ENCODE peak calls at places on chromosomes 2 and 18, in four cellular contexts. Z is stomach, U is breast epithelium, A is HCT116. M is an unnamed sample.

GRCh38 chr2:237677951-237678481 is 50.6 kb downstream of the LRRFIP1 start:
- DNase-seq in A (no peak), U (no peak), Z (no peak), M (no peak)

GRCh38 chr18:25248755-25249154 is 103.2 kb downstream of the ZNF521 start:
- DNase-seq in Z (no peak), U (no peak), A (no peak), M (no peak)

GRCh38 chr2:100820346-100821254 is 661 bp downstream of the NPAS2 start:
- DNase-seq in A (no peak), Z (peak; percentile 48), U (no peak), M (no peak)

GRCh38 chr18:37483984-37484892 is 81.4 kb downstream of the CELF4 start:
- DNase-seq in A (no peak), U (no peak), Z (no peak), M (no peak)

GRCh38 chr2:8454797-8455196 is 227.1 kb upstream of the ID2 start:
- DNase-seq in U (no peak), A (no peak), Z (no peak), M (no peak)

GRCh38 chr2:9800975-9801723 is 42.1 kb upstream of the TAF1B start:
- DNase-seq in U (peak; percentile 87), Z (no peak), A (no peak), M (no peak)

GRCh38 chr18:11981633-11982366 is 493 bp downstream of the IMPA2 start:
- DNase-seq in A (no peak), Z (peak; percentile 55), U (peak; percentile 29), M (no peak)

GRCh38 chr2:43276962-43277383 is 50.6 kb upstream of the ZFP36L2 start:
- DNase-seq in Z (peak; percentile 63), A (no peak), U (peak; percentile 25), M (no peak)

GRCh38 chr18:55779711-55780590 is 192.0 kb upstream of the TCF4 start:
- DNase-seq in A (no peak), U (no peak), Z (no peak), M (no peak)

GRCh38 chr2:109279243-109279860 is 150.3 kb downstream of the SH3RF3 start:
- DNase-seq in Z (no peak), A (no peak), U (no peak), M (no peak)

GRCh38 chr18:78069784-78070664 is 820.4 kb downstream of the GALR1 start:
- DNase-seq in A (no peak), U (peak; percentile 35), Z (no peak), M (no peak)

GRCh38 chr2:237859533-237860272 is at the start of gene RAMP1:
- DNase-seq in Z (no peak), U (no peak), A (no peak), M (no peak)

GRCh38 chr2:19178175-19178574 is 180.2 kb downstream of the OSR1 start:
- DNase-seq in Z (no peak), U (no peak), A (no peak), M (no peak)

GRCh38 chr18:2970762-2971659 is 41.9 kb downstream of the LPIN2 start:
- DNase-seq in U (no peak), A (no peak), Z (no peak), M (no peak)

GRCh38 chr2:70949086-70949485 is 13.4 kb downstream of the ATP6V1B1 start:
- DNase-seq in Z (no peak), A (no peak), U (peak; percentile 12), M (no peak)

GRCh38 chr2:144237845-144238637 is 281.9 kb downstream of the ZEB2 start:
- DNase-seq in Z (no peak), A (no peak), U (no peak), M (no peak)

GRCh38 chr2:114068438-114068837 is 178.5 kb downstream of the ACTR3 start:
- DNase-seq in U (no peak), A (no peak), Z (no peak), M (no peak)

GRCh38 chr2:234977228-234977679 is 25.4 kb downstream of the SH3BP4 start:
- DNase-seq in A (no peak), U (peak; percentile 57), Z (no peak), M (no peak)

GRCh38 chr2:234980476-234981187 is 28.8 kb downstream of the SH3BP4 start:
- DNase-seq in A (no peak), U (no peak), Z (peak; percentile 74), M (no peak)

GRCh38 chr2:234976479-234977227 is 24.8 kb downstream of the SH3BP4 start:
- DNase-seq in A (no peak), Z (no peak), U (no peak), M (no peak)

GRCh38 chr2:234979204-234980167 is 27.7 kb downstream of the SH3BP4 start:
- DNase-seq in A (no peak), U (no peak), Z (no peak), M (no peak)

DNA sequence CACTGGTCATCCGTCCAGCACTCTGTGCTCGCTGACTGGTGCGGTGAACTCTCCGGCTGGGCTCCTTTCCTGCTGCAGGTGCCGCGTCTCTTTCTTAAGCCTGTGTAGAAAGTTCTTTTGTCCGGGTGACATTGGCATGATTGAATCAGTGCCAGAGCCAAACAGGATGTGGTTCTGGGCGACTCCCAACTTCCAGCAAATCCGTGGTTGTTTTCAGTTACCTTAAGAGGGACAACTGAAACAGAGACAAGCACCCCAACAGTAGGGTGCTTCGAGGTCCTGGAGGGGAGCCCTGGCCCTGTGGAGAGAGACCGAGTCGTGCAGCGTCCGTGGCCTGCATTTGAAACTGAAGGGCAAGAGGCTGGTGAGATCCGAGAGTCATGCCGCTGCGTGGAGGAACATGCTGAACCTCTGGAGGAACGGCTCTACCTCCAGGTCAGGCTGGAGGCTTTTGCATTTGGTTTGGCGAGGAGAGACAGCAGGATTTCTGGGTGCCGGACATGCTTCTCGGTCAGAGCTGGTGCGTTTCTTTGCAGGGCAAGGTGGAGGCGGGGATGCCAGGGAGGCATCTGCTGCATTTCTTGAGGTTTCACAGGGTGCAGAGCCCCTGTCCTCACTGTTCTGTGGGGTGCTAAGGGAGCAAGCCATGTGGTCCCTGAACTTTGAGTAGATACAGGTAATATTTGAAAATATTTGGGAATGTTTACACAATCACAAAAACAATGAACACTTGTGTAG is 26.8 kb downstream of the SH3BP4 start:
- DNase-seq in Z (peak; percentile 83), A (no peak), U (peak; percentile 69), M (no peak)
- TF ChIP-seq POLR2A in Z (no peak), A (no peak), U (no peak), M (no peak)

GRCh38 chr18:26875040-26875654 is 9.6 kb upstream of the AQP4 start:
- DNase-seq in Z (no peak), U (no peak), A (no peak), M (no peak)
- TF ChIP-seq CTCF in Z (no peak), U (no peak), A (no peak), M (no peak)

GRCh38 chr18:57784816-57785144 is 18.3 kb downstream of the ATP8B1 start:
- DNase-seq in U (no peak), A (no peak), Z (no peak), M (no peak)

GRCh38 chr18:57781128-57781463 is 22.0 kb downstream of the ATP8B1 start:
- DNase-seq in Z (no peak), U (no peak), A (no peak), M (no peak)

GRCh38 chr18:57787068-57787682 is 15.9 kb downstream of the ATP8B1 start:
- DNase-seq in U (no peak), A (no peak), Z (no peak), M (no peak)

GRCh38 chr18:57786038-57786437 is 17.1 kb downstream of the ATP8B1 start:
- DNase-seq in Z (no peak), A (no peak), U (no peak), M (no peak)

GRCh38 chr18:57784034-57784815 is 18.9 kb downstream of the ATP8B1 start:
- DNase-seq in U (no peak), A (no peak), Z (no peak), M (no peak)
- TF ChIP-seq POLR2A in U (no peak), A (no peak), Z (no peak), M (no peak)

GRCh38 chr2:176817061-176817565 is 395.5 kb upstream of the HNRNPA3 start:
- DNase-seq in U (no peak), A (no peak), Z (no peak), M (no peak)
- TF ChIP-seq CTCF in U (no peak), A (peak; percentile 40), Z (no peak), M (no peak)

GRCh38 chr2:197498937-197499593 is 575 bp downstream of the HSPD1 start:
- DNase-seq in Z (peak; percentile 75), A (no peak), U (peak; percentile 37), M (no peak)

GRCh38 chr2:197496695-197497094 is 2.9 kb downstream of the HSPD1 start:
- DNase-seq in A (no peak), U (no peak), Z (no peak), M (no peak)

GRCh38 chr2:197497301-197497700 is 2.3 kb downstream of the HSPD1 start:
- DNase-seq in A (no peak), Z (no peak), U (no peak), M (no peak)

GRCh38 chr2:197498627-197498936 is 1.1 kb downstream of the HSPD1 start:
- DNase-seq in U (no peak), Z (no peak), A (no peak), M (no peak)

GRCh38 chr2:197495433-197496134 is 4.1 kb downstream of the HSPD1 start:
- DNase-seq in U (no peak), A (no peak), Z (no peak), M (no peak)
- TF ChIP-seq POLR2A in U (no peak), A (no peak), Z (no peak), M (no peak)

GRCh38 chr2:24540011-24540477 is 49.0 kb downstream of the NCOA1 start:
- DNase-seq in U (no peak), Z (no peak), A (no peak), M (no peak)

GRCh38 chr2:24542269-24542872 is 51.3 kb downstream of the NCOA1 start:
- DNase-seq in A (no peak), U (no peak), Z (no peak), M (no peak)

GRCh38 chr2:24544456-24545115 is 53.5 kb downstream of the NCOA1 start:
- DNase-seq in Z (no peak), U (no peak), A (no peak), M (no peak)

GRCh38 chr2:24546668-24547067 is 55.6 kb downstream of the NCOA1 start:
- DNase-seq in Z (no peak), U (no peak), A (no peak), M (no peak)

GRCh38 chr2:24543252-24543651 is 52.2 kb downstream of the NCOA1 start:
- DNase-seq in U (no peak), A (no peak), Z (no peak), M (no peak)
- TF ChIP-seq CTCF in U (no peak), A (peak; percentile 63), Z (no peak), M (no peak)

GRCh38 chr2:197677056-197677455 is 1.7 kb upstream of the RFTN2 start:
- DNase-seq in Z (no peak), U (no peak), A (no peak), M (no peak)

GRCh38 chr2:197675246-197675645 is at the start of gene RFTN2:
- DNase-seq in A (no peak), Z (no peak), U (no peak), M (no peak)

GRCh38 chr2:197674060-197674459 is 1.3 kb downstream of the RFTN2 start:
- DNase-seq in U (no peak), A (no peak), Z (no peak), M (no peak)

GRCh38 chr2:197674546-197674945 is 841 bp downstream of the RFTN2 start:
- DNase-seq in U (no peak), A (no peak), Z (no peak), M (no peak)

GRCh38 chr2:197675711-197676188 is 363 bp upstream of the RFTN2 start:
- DNase-seq in U (no peak), Z (no peak), A (no peak), M (no peak)
- TF ChIP-seq POLR2A in U (no peak), Z (no peak), A (no peak), M (no peak)